ENCODE peak calls at places on chromosome 15, in eight cellular contexts. J is Daoy; M is HEK293T; S is kidney tubule cell; A is Caki2; D is cardiac fibroblast; G is stimulated activated CD4-positive, alpha-beta T cell treated with anti-CD3 and anti-CD28 coated beads, TNF-alpha, amount 100 ng/mL, for 24 hours; Q is activated gamma-delta T cell treated with anti-CD3 and anti-CD28 coated beads, Interleukin-2, amount 50 U/mL, for 16 hours. H is an unnamed sample.

GRCh38 chr15:87817553-87817952 is 439.0 kb downstream of the NTRK3 start:
- DNase-seq in J (peak), M (no peak), S (peak), A (peak), D (peak), G (no peak), Q (no peak), H (no peak)

GRCh38 chr15:98745650-98746374 is 97.5 kb downstream of the IGF1R start:
- DNase-seq in J (no peak), M (no peak), S (no peak), A (no peak), D (no peak), G (no peak), Q (no peak), H (no peak)

GRCh38 chr15:58552505-58553364 is 120.9 kb downstream of the LIPC start:
- DNase-seq in J (no peak), M (no peak), S (no peak), A (no peak), D (peak), G (no peak), Q (no peak), H (no peak)

GRCh38 chr15:65095747-65096104 is 19.2 kb downstream of the KBTBD13 start:
- DNase-seq in J (no peak), M (no peak), S (no peak), A (no peak), D (no peak), G (no peak), Q (no peak), H (no peak)

GRCh38 chr15:67915374-67916050 is 75.7 kb upstream of the RNU6-1 start:
- DNase-seq in J (no peak), M (no peak), S (no peak), A (peak), D (no peak), G (no peak), Q (no peak), H (peak)

GRCh38 chr15:39139431-39140059 is 441.3 kb upstream of the THBS1 start:
- DNase-seq in J (no peak), M (no peak), S (no peak), A (no peak), D (no peak), G (no peak), Q (no peak), H (no peak)

GRCh38 chr15:98951493-98952320 is 55.9 kb downstream of the PGPEP1L start:
- DNase-seq in J (no peak), M (no peak), S (no peak), A (no peak), D (no peak), G (no peak), Q (no peak), H (no peak)

GRCh38 chr15:84023636-84024035 is 211.9 kb upstream of the GOLGA6L4 start:
- DNase-seq in J (peak), M (peak), S (peak), A (no peak), D (peak), G (peak), Q (no peak), H (peak)

GRCh38 chr15:66851226-66852063 is 149.4 kb downstream of the SMAD6 start:
- DNase-seq in J (peak), M (peak), S (peak), A (peak), D (peak), G (peak), Q (peak), H (peak)

GRCh38 chr15:70278644-70279043 is 180.9 kb upstream of the TLE3 start:
- DNase-seq in J (no peak), M (no peak), S (no peak), A (no peak), D (no peak), G (no peak), Q (no peak), H (no peak)

GRCh38 chr15:74233864-74234597 is 2.1 kb upstream of the CCDC33 start:
- DNase-seq in J (no peak), M (no peak), S (peak), A (peak), D (no peak), G (no peak), Q (no peak), H (no peak)

GRCh38 chr15:78808550-78808949 is 2.7 kb downstream of the ADAMTS7 start:
- DNase-seq in J (no peak), M (peak), S (peak), A (peak), D (peak), G (no peak), Q (no peak), H (peak)

GRCh38 chr15:78726870-78727551 is 84.3 kb downstream of the ADAMTS7 start:
- DNase-seq in J (peak), M (peak), S (peak), A (peak), D (peak), G (peak), Q (no peak), H (peak)

GRCh38 chr15:44381223-44381622 is 46.2 kb upstream of the CTDSPL2 start:
- DNase-seq in J (no peak), M (no peak), S (no peak), A (no peak), D (peak), G (no peak), Q (no peak), H (no peak)

GRCh38 chr15:94196536-94196935 is 34.8 kb upstream of the MCTP2 start:
- DNase-seq in J (no peak), M (no peak), S (no peak), A (no peak), D (no peak), G (no peak), Q (no peak), H (no peak)

GRCh38 chr15:32657198-32657886 is 15.8 kb downstream of the SCG5 start:
- DNase-seq in J (no peak), M (no peak), S (peak), A (peak), D (peak), G (no peak), Q (no peak), H (peak)

GRCh38 chr15:97686324-97686723 is 274.2 kb upstream of the ARRDC4 start:
- DNase-seq in J (no peak), M (no peak), S (no peak), A (no peak), D (no peak), G (no peak), Q (no peak), H (no peak)

GRCh38 chr15:42194502-42194901 is 13.6 kb downstream of the VPS39 start:
- DNase-seq in J (peak), M (no peak), S (no peak), A (peak), D (peak), G (peak), Q (no peak), H (peak)

GRCh38 chr15:77440378-77440999 is 19.8 kb downstream of the HMG20A start:
- DNase-seq in J (peak), M (no peak), S (peak), A (no peak), D (peak), G (no peak), Q (no peak), H (peak)

GRCh38 chr15:22979069-22979698 is 984 bp downstream of the CYFIP1 start:
- DNase-seq in J (peak), M (peak), S (peak), A (peak), D (peak), G (peak), Q (no peak), H (peak)